ENCODE peak calls at places on chromosomes 12 and 14, in seven cellular contexts. O is left lobe of liver; P is HT1080; V is iris pigment epithelial cell; J is effector memory CD4-positive, alpha-beta T cell; F is stimulated activated CD4-positive, alpha-beta T cell treated with anti-CD3 and anti-CD28 coated beads, Interleukin-15, amount 100 ng/mL, for 24 hours; R is lower lobe of right lung. Y is an unnamed sample.

GRCh38 chr14:66476964-66477363 is 9.2 kb upstream of the CCDC196 start:
- DNase-seq in O (no peak), P (peak; percentile 64), V (peak; percentile 58), J (no peak), F (no peak), R (no peak), Y (peak; percentile 53)

GRCh38 chr14:94307410-94307992 is 14.4 kb upstream of the SERPINA10 start:
- DNase-seq in O (no peak), P (peak; percentile 39), V (peak; percentile 11), J (no peak), F (no peak), R (no peak), Y (no peak)

GRCh38 chr14:74563233-74563585 is 48.8 kb downstream of the LTBP2 start:
- DNase-seq in O (no peak), P (no peak), V (peak; percentile 90), J (no peak), F (no peak), R (no peak), Y (no peak)

GRCh38 chr12:6295187-6295811 is 15.2 kb upstream of the PLEKHG6 start:
- DNase-seq in O (no peak), P (peak; percentile 87), V (peak; percentile 87), J (no peak), F (no peak), R (peak; percentile 39), Y (peak; percentile 93)

GRCh38 chr14:85125331-85125730 is 404.6 kb upstream of the FLRT2 start:
- DNase-seq in O (no peak), P (no peak), V (peak; percentile 4), J (no peak), F (no peak), R (no peak), Y (no peak)

GRCh38 chr12:102462386-102462785 is 18.0 kb downstream of the IGF1 start:
- DNase-seq in O (no peak), P (no peak), V (no peak), J (no peak), F (no peak), R (no peak), Y (peak; percentile 75)

GRCh38 chr12:4325984-4326383 is 5.0 kb downstream of the TIGAR start:
- DNase-seq in O (no peak), P (no peak), V (no peak), J (no peak), F (no peak), R (no peak), Y (no peak)

GRCh38 chr14:101600891-101601602 is 39.8 kb downstream of the DIO3 start:
- DNase-seq in O (peak; percentile 38), P (no peak), V (no peak), J (no peak), F (no peak), R (no peak), Y (no peak)

GRCh38 chr12:25377475-25378179 is 126.9 kb upstream of the KRAS start:
- DNase-seq in O (no peak), P (peak; percentile 60), V (peak; percentile 88), J (no peak), F (peak; percentile 47), R (no peak), Y (peak; percentile 80)

Y was measured in GM23248.